ENCODE peak calls at places on chromosome 14, in ten cellular contexts. One of them, this sample, is unnamed.

GRCh38 chr14:56120091-56120632 is 2.0 kb downstream of the PELI2 start:
- DNase-seq in AG10803: peak
- DNase-seq in fibroblast of mammary gland: peak
- DNase-seq in GM12865: no peak
- DNase-seq in colonic mucosa: peak
- DNase-seq in HFF-Myc: no peak
- DNase-seq in astrocyte: no peak
- DNase-seq in AG04449: no peak
- DNase-seq in fibroblast of the aortic adventitia: peak
- DNase-seq in fibroblast of pulmonary artery: peak
- DNase-seq in this sample: no peak

GRCh38 chr14:93944348-93945069 is 17.4 kb downstream of the FAM181A start:
- DNase-seq in AG10803: no peak
- DNase-seq in fibroblast of mammary gland: no peak
- DNase-seq in GM12865: no peak
- DNase-seq in colonic mucosa: no peak
- DNase-seq in HFF-Myc: no peak
- DNase-seq in astrocyte: no peak
- DNase-seq in AG04449: no peak
- DNase-seq in fibroblast of the aortic adventitia: no peak
- DNase-seq in fibroblast of pulmonary artery: no peak
- DNase-seq in this sample: no peak

GRCh38 chr14:62655161-62655560 is 390.1 kb downstream of the KCNH5 start:
- DNase-seq in AG10803: no peak
- DNase-seq in fibroblast of mammary gland: peak
- DNase-seq in GM12865: no peak
- DNase-seq in colonic mucosa: no peak
- DNase-seq in HFF-Myc: no peak
- DNase-seq in astrocyte: peak
- DNase-seq in AG04449: no peak
- DNase-seq in fibroblast of the aortic adventitia: no peak
- DNase-seq in fibroblast of pulmonary artery: peak
- DNase-seq in this sample: no peak

GRCh38 chr14:81269100-81269978 is 48.6 kb upstream of the GTF2A1 start:
- DNase-seq in AG10803: peak
- DNase-seq in fibroblast of mammary gland: peak
- DNase-seq in GM12865: peak
- DNase-seq in colonic mucosa: peak
- DNase-seq in HFF-Myc: peak
- DNase-seq in astrocyte: peak
- DNase-seq in AG04449: peak
- DNase-seq in fibroblast of the aortic adventitia: peak
- DNase-seq in fibroblast of pulmonary artery: peak
- DNase-seq in this sample: peak

GRCh38 chr14:91955168-91955567 is 7.7 kb upstream of the FBLN5 start:
- DNase-seq in AG10803: no peak
- DNase-seq in fibroblast of mammary gland: no peak
- DNase-seq in GM12865: no peak
- DNase-seq in colonic mucosa: no peak
- DNase-seq in HFF-Myc: no peak
- DNase-seq in astrocyte: no peak
- DNase-seq in AG04449: no peak
- DNase-seq in fibroblast of the aortic adventitia: no peak
- DNase-seq in fibroblast of pulmonary artery: no peak
- DNase-seq in this sample: no peak

GRCh38 chr14:67729072-67729561 is 27.4 kb downstream of the RDH12 start:
- DNase-seq in AG10803: no peak
- DNase-seq in fibroblast of mammary gland: no peak
- DNase-seq in GM12865: no peak
- DNase-seq in colonic mucosa: peak
- DNase-seq in HFF-Myc: no peak
- DNase-seq in astrocyte: no peak
- DNase-seq in AG04449: no peak
- DNase-seq in fibroblast of the aortic adventitia: no peak
- DNase-seq in fibroblast of pulmonary artery: peak
- DNase-seq in this sample: no peak

GRCh38 chr14:72925815-72926291 is 411 bp upstream of the DCAF4 start:
- DNase-seq in AG10803: no peak
- DNase-seq in fibroblast of mammary gland: no peak
- DNase-seq in GM12865: no peak
- DNase-seq in colonic mucosa: no peak
- DNase-seq in HFF-Myc: no peak
- DNase-seq in astrocyte: no peak
- DNase-seq in AG04449: no peak
- DNase-seq in fibroblast of the aortic adventitia: no peak
- DNase-seq in fibroblast of pulmonary artery: no peak
- DNase-seq in this sample: no peak

GRCh38 chr14:64549805-64550538 is at the start of gene PPP1R36:
- DNase-seq in AG10803: peak
- DNase-seq in fibroblast of mammary gland: no peak
- DNase-seq in GM12865: peak
- DNase-seq in colonic mucosa: peak
- DNase-seq in HFF-Myc: no peak
- DNase-seq in astrocyte: no peak
- DNase-seq in AG04449: no peak
- DNase-seq in fibroblast of the aortic adventitia: no peak
- DNase-seq in fibroblast of pulmonary artery: no peak
- DNase-seq in this sample: no peak

GRCh38 chr14:36009643-36010042 is 166.9 kb downstream of the PTCSC3 start:
- DNase-seq in AG10803: no peak
- DNase-seq in fibroblast of mammary gland: no peak
- DNase-seq in GM12865: no peak
- DNase-seq in colonic mucosa: no peak
- DNase-seq in HFF-Myc: no peak
- DNase-seq in astrocyte: no peak
- DNase-seq in AG04449: no peak
- DNase-seq in fibroblast of the aortic adventitia: no peak
- DNase-seq in fibroblast of pulmonary artery: no peak
- DNase-seq in this sample: no peak

DNA sequence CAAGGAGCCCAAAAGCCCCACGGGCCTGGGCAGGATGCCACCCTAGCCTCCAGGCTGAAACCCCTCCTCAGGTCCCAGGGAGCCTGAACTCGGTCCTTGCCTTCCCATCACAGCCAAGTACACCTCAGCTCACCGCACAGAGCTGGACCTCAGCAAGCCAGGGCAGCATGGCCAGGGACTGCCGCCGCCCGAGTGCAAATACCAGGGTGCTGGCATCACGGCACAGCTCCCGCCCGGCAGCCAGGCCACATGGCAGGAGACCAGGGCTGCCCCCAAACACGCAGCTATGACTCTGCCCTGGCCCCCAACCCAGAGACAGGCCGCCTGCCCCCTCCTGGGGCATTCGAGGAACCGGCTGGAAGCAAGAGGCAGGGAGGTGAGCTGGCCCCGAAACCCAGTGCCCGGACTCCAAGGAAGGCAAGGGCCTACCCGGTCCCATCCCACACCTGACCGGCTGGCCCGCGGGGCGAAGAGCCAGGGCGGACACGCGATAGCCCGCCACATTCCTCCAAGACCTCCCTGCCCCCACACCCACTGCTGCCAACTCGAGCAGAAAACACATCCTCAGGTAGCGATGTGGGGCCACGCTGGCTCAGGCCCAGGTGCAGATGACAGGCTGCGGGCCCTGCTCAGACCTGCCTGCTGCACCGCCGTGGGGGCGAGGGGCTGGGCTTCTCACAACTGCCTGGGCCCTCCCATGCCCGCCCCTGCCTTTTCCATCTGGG is 2.7 kb downstream of the JAG2 start:
- DNase-seq in AG10803: no peak
- DNase-seq in fibroblast of mammary gland: no peak
- DNase-seq in GM12865: no peak
- DNase-seq in colonic mucosa: no peak
- DNase-seq in HFF-Myc: no peak
- DNase-seq in astrocyte: no peak
- DNase-seq in AG04449: no peak
- DNase-seq in fibroblast of the aortic adventitia: no peak
- DNase-seq in fibroblast of pulmonary artery: no peak
- DNase-seq in this sample: no peak
- H3K4me3 ChIP-seq in AG10803: no peak
- H3K4me3 ChIP-seq in fibroblast of mammary gland: no peak
- H3K4me3 ChIP-seq in GM12865: no peak
- H3K4me3 ChIP-seq in colonic mucosa: no peak
- H3K4me3 ChIP-seq in HFF-Myc: no peak
- H3K4me3 ChIP-seq in astrocyte: no peak
- H3K4me3 ChIP-seq in AG04449: no peak
- H3K4me3 ChIP-seq in fibroblast of the aortic adventitia: no peak
- H3K4me3 ChIP-seq in fibroblast of pulmonary artery: no peak
- H3K4me3 ChIP-seq in this sample: no peak

GRCh38 chr14:74979442-74980397 is 23.0 kb upstream of the EIF2B2 start:
- DNase-seq in AG10803: peak
- DNase-seq in fibroblast of mammary gland: no peak
- DNase-seq in GM12865: no peak
- DNase-seq in colonic mucosa: no peak
- DNase-seq in HFF-Myc: no peak
- DNase-seq in astrocyte: peak
- DNase-seq in AG04449: no peak
- DNase-seq in fibroblast of the aortic adventitia: peak
- DNase-seq in fibroblast of pulmonary artery: peak
- DNase-seq in this sample: no peak
- TF ChIP-seq CTCF in AG10803: peak
- TF ChIP-seq CTCF in fibroblast of mammary gland: no peak
- TF ChIP-seq CTCF in GM12865: no peak
- TF ChIP-seq CTCF in colonic mucosa: no peak
- TF ChIP-seq CTCF in HFF-Myc: peak
- TF ChIP-seq CTCF in astrocyte: no peak
- TF ChIP-seq CTCF in AG04449: peak
- TF ChIP-seq CTCF in fibroblast of the aortic adventitia: no peak
- TF ChIP-seq CTCF in fibroblast of pulmonary artery: peak
- TF ChIP-seq CTCF in this sample: peak

GRCh38 chr14:95531473-95531872 is 3.4 kb upstream of the GLRX5 start:
- DNase-seq in AG10803: peak
- DNase-seq in fibroblast of mammary gland: peak
- DNase-seq in GM12865: no peak
- DNase-seq in colonic mucosa: no peak
- DNase-seq in HFF-Myc: peak
- DNase-seq in astrocyte: peak
- DNase-seq in AG04449: no peak
- DNase-seq in fibroblast of the aortic adventitia: peak
- DNase-seq in fibroblast of pulmonary artery: peak
- DNase-seq in this sample: no peak
- H3K4me3 ChIP-seq in AG10803: no peak
- H3K4me3 ChIP-seq in fibroblast of mammary gland: no peak
- H3K4me3 ChIP-seq in GM12865: no peak
- H3K4me3 ChIP-seq in colonic mucosa: no peak
- H3K4me3 ChIP-seq in HFF-Myc: peak
- H3K4me3 ChIP-seq in astrocyte: no peak
- H3K4me3 ChIP-seq in AG04449: no peak
- H3K4me3 ChIP-seq in fibroblast of the aortic adventitia: no peak
- H3K4me3 ChIP-seq in fibroblast of pulmonary artery: no peak
- H3K4me3 ChIP-seq in this sample: no peak

DNA sequence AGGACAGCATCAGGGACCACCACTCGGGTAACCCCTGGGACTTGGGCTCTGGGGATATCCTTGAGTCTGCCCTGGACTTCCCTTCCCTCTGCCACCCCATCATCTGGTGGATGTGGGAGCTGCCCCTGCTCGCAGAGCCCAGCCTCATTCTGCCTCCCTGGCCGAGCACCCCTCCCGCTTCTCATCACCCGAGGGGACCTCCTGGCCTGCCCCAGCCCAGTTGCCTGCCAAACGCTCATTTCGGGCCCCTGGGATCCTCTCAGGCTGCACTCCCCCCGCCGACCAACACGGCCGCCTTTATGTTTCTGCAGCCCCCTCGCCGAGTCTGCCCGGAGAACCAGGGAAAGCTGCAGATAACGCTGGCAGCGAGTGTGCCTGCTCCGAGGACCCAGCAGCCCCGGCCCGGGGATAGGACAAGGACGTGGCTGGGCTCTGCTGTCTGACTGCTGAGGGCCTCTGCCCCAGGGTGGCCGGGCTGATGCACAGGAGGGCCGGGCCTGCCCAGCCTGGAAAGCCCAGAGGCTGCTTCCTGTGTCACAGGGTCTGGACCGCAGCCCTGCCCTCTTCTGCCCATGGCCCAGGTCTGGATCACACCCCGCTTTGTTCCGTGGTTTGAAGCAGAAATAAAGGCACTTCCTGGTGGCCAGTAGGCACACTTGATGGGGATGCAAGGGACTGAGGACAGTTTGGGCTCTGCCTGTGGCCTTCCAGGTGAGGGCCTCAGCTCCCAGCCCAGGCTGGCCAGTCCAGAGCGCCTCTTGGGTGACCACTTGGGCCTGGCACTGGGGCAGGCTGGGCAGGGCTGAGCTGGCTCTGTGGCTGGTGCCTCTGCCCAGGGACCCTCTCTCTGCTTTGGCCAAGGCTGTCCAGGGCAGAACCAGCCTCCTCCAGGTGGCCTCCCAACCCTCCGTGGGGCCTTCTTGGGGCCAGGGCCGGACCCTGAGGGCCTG is 4.9 kb upstream of the EXOC3L4 start:
- DNase-seq in AG10803: no peak
- DNase-seq in fibroblast of mammary gland: no peak
- DNase-seq in GM12865: no peak
- DNase-seq in colonic mucosa: no peak
- DNase-seq in HFF-Myc: no peak
- DNase-seq in astrocyte: no peak
- DNase-seq in AG04449: no peak
- DNase-seq in fibroblast of the aortic adventitia: no peak
- DNase-seq in fibroblast of pulmonary artery: no peak
- DNase-seq in this sample: no peak
- TF ChIP-seq CTCF in AG10803: no peak
- TF ChIP-seq CTCF in fibroblast of mammary gland: no peak
- TF ChIP-seq CTCF in GM12865: no peak
- TF ChIP-seq CTCF in colonic mucosa: no peak
- TF ChIP-seq CTCF in HFF-Myc: no peak
- TF ChIP-seq CTCF in astrocyte: no peak
- TF ChIP-seq CTCF in AG04449: no peak
- TF ChIP-seq CTCF in fibroblast of the aortic adventitia: no peak
- TF ChIP-seq CTCF in fibroblast of pulmonary artery: no peak
- TF ChIP-seq CTCF in this sample: no peak

GRCh38 chr14:37588956-37589737 is 5.9 kb downstream of the FOXA1 start:
- DNase-seq in AG10803: no peak
- DNase-seq in fibroblast of mammary gland: no peak
- DNase-seq in GM12865: no peak
- DNase-seq in colonic mucosa: peak
- DNase-seq in HFF-Myc: no peak
- DNase-seq in astrocyte: no peak
- DNase-seq in AG04449: no peak
- DNase-seq in fibroblast of the aortic adventitia: no peak
- DNase-seq in fibroblast of pulmonary artery: no peak
- DNase-seq in this sample: no peak

GRCh38 chr14:37588667-37588955 is 6.4 kb downstream of the FOXA1 start:
- DNase-seq in AG10803: no peak
- DNase-seq in fibroblast of mammary gland: no peak
- DNase-seq in GM12865: no peak
- DNase-seq in colonic mucosa: peak
- DNase-seq in HFF-Myc: no peak
- DNase-seq in astrocyte: no peak
- DNase-seq in AG04449: no peak
- DNase-seq in fibroblast of the aortic adventitia: no peak
- DNase-seq in fibroblast of pulmonary artery: no peak
- DNase-seq in this sample: no peak

GRCh38 chr14:37586783-37587428 is 8.1 kb downstream of the FOXA1 start:
- DNase-seq in AG10803: no peak
- DNase-seq in fibroblast of mammary gland: no peak
- DNase-seq in GM12865: no peak
- DNase-seq in colonic mucosa: no peak
- DNase-seq in HFF-Myc: no peak
- DNase-seq in astrocyte: no peak
- DNase-seq in AG04449: no peak
- DNase-seq in fibroblast of the aortic adventitia: no peak
- DNase-seq in fibroblast of pulmonary artery: no peak
- DNase-seq in this sample: no peak

GRCh38 chr14:37587438-37587837 is 7.6 kb downstream of the FOXA1 start:
- DNase-seq in AG10803: no peak
- DNase-seq in fibroblast of mammary gland: no peak
- DNase-seq in GM12865: no peak
- DNase-seq in colonic mucosa: no peak
- DNase-seq in HFF-Myc: no peak
- DNase-seq in astrocyte: no peak
- DNase-seq in AG04449: no peak
- DNase-seq in fibroblast of the aortic adventitia: no peak
- DNase-seq in fibroblast of pulmonary artery: no peak
- DNase-seq in this sample: no peak

GRCh38 chr14:37587881-37588666 is 7.0 kb downstream of the FOXA1 start:
- DNase-seq in AG10803: no peak
- DNase-seq in fibroblast of mammary gland: no peak
- DNase-seq in GM12865: no peak
- DNase-seq in colonic mucosa: no peak
- DNase-seq in HFF-Myc: no peak
- DNase-seq in astrocyte: no peak
- DNase-seq in AG04449: no peak
- DNase-seq in fibroblast of the aortic adventitia: no peak
- DNase-seq in fibroblast of pulmonary artery: no peak
- DNase-seq in this sample: no peak
- H3K4me3 ChIP-seq in AG10803: no peak
- H3K4me3 ChIP-seq in fibroblast of mammary gland: no peak
- H3K4me3 ChIP-seq in GM12865: no peak
- H3K4me3 ChIP-seq in colonic mucosa: peak
- H3K4me3 ChIP-seq in HFF-Myc: no peak
- H3K4me3 ChIP-seq in astrocyte: no peak
- H3K4me3 ChIP-seq in AG04449: no peak
- H3K4me3 ChIP-seq in fibroblast of the aortic adventitia: no peak
- H3K4me3 ChIP-seq in fibroblast of pulmonary artery: no peak
- H3K4me3 ChIP-seq in this sample: no peak

This sample was measured in GM12864.